ENCODE peak calls at places on chromosomes 2 and 18, in seven cellular contexts. D, S, R, X, C, K and G are unnamed samples.

GRCh38 chr2:128545085-128545484 is 226.4 kb upstream of the HS6ST1 start:
- DNase-seq in X (no peak), R (no peak), S (no peak), C (no peak), K (no peak), D (no peak), G (no peak)

GRCh38 chr2:240981871-240982800 is 16.3 kb upstream of the SNED1 start:
- DNase-seq in C (no peak), D (no peak), R (no peak), S (no peak), X (no peak), K (no peak), G (no peak)

GRCh38 chr18:55346387-55346786 is 241.6 kb downstream of the TCF4 start:
- DNase-seq in X (no peak), S (no peak), D (no peak), C (no peak), R (no peak), K (no peak), G (no peak)

GRCh38 chr2:135142323-135142722 is 90.2 kb downstream of the RAB3GAP1 start:
- DNase-seq in X (no peak), R (no peak), K (no peak), D (no peak), S (no peak), C (no peak), G (no peak)

GRCh38 chr18:77250926-77251729 is 1.5 kb downstream of the GALR1 start:
- DNase-seq in R (no peak), C (no peak), S (no peak), D (no peak), X (no peak), K (no peak), G (no peak)

GRCh38 chr2:146135245-146135644 is 1615.3 kb upstream of the ZEB2 start:
- DNase-seq in S (no peak), C (no peak), D (no peak), K (no peak), X (no peak), R (no peak), G (no peak)

GRCh38 chr2:161243873-161244272 is 64.4 kb upstream of the PSMD14 start:
- DNase-seq in R (no peak), D (no peak), K (no peak), X (no peak), C (no peak), S (no peak), G (no peak)

GRCh38 chr2:19021721-19022120 is 336.7 kb downstream of the OSR1 start:
- DNase-seq in C (no peak), S (no peak), D (no peak), K (no peak), R (no peak), X (no peak), G (no peak)

GRCh38 chr2:105376789-105377231 is 22.0 kb downstream of the FHL2 start:
- DNase-seq in R (no peak), C (no peak), S (no peak), K (no peak), D (no peak), X (no peak), G (no peak)

GRCh38 chr18:22159014-22159413 is 10.4 kb upstream of the GATA6 start:
- DNase-seq in D (no peak), S (no peak), C (no peak), K (no peak), X (no peak), R (no peak), G (no peak)

GRCh38 chr2:175373001-175373727 is 191.7 kb upstream of the ATP5MC3 start:
- DNase-seq in C (no peak), X (no peak), S (no peak), D (no peak), K (no peak), R (no peak), G (no peak)

GRCh38 chr2:229896857-229897256 is 25.0 kb downstream of the TRIP12 start:
- DNase-seq in C (no peak), X (no peak), S (peak; percentile 9), K (no peak), D (no peak), R (no peak), G (no peak)

GRCh38 chr2:30235008-30235655 is 3.8 kb downstream of the LBH start:
- DNase-seq in C (no peak), X (no peak), D (peak; percentile 69), S (peak; percentile 34), R (no peak), K (no peak), G (no peak)

GRCh38 chr18:33567705-33568104 is 10.3 kb upstream of the ASXL3 start:
- DNase-seq in S (no peak), K (no peak), R (no peak), D (no peak), C (no peak), X (no peak), G (no peak)

GRCh38 chr2:53353372-53354111 is 414.1 kb upstream of the CHAC2 start:
- DNase-seq in X (no peak), D (no peak), K (no peak), S (no peak), C (peak; percentile 3), R (no peak), G (peak; percentile 75)

GRCh38 chr2:40403233-40403841 is 48.6 kb downstream of the SLC8A1 start:
- DNase-seq in D (no peak), R (no peak), X (no peak), C (no peak), S (no peak), K (no peak), G (no peak)

GRCh38 chr2:225995788-225996476 is 596.4 kb downstream of the NYAP2 start:
- DNase-seq in C (no peak), X (no peak), D (no peak), R (no peak), K (no peak), S (no peak), G (no peak)

GRCh38 chr2:25808006-25808383 is 70.3 kb downstream of the ASXL2 start:
- DNase-seq in D (no peak), K (no peak), X (no peak), S (no peak), C (no peak), R (no peak), G (no peak)